ENCODE peak calls at places on chromosomes 5 and 9, in ten cellular contexts. One of them, this sample, is unnamed. For H3K36me3, the result is how much of the 10 kb centered on the place peaks cover.

GRCh38 chr9:88006511-88007290 is 32.4 kb upstream of the CDK20 start:
- DNase-seq in uterus: no peak
- DNase-seq in PC-3: no peak
- DNase-seq in sigmoid colon: no peak
- DNase-seq in H7: peak
- DNase-seq in psoas muscle: no peak
- DNase-seq in neural progenitor cell: no peak
- DNase-seq in spleen: no peak
- DNase-seq in OCI-LY7: no peak
- DNase-seq in brain microvascular endothelial cell: no peak
- DNase-seq in this sample: no peak

GRCh38 chr9:83151627-83152137 is 88.7 kb upstream of the RASEF start:
- DNase-seq in uterus: no peak
- DNase-seq in PC-3: no peak
- DNase-seq in sigmoid colon: no peak
- DNase-seq in H7: no peak
- DNase-seq in psoas muscle: no peak
- DNase-seq in neural progenitor cell: no peak
- DNase-seq in spleen: no peak
- DNase-seq in OCI-LY7: no peak
- DNase-seq in brain microvascular endothelial cell: no peak
- DNase-seq in this sample: no peak

GRCh38 chr5:96962540-96962991 is 26.7 kb downstream of the LNPEP start:
- DNase-seq in uterus: no peak
- DNase-seq in PC-3: no peak
- DNase-seq in sigmoid colon: no peak
- DNase-seq in H7: no peak
- DNase-seq in psoas muscle: no peak
- DNase-seq in neural progenitor cell: no peak
- DNase-seq in spleen: no peak
- DNase-seq in OCI-LY7: peak
- DNase-seq in brain microvascular endothelial cell: no peak
- DNase-seq in this sample: no peak

GRCh38 chr5:98969400-98969799 is 40.6 kb upstream of the CHD1 start:
- DNase-seq in uterus: no peak
- DNase-seq in PC-3: no peak
- DNase-seq in sigmoid colon: no peak
- DNase-seq in H7: no peak
- DNase-seq in psoas muscle: no peak
- DNase-seq in neural progenitor cell: no peak
- DNase-seq in spleen: no peak
- DNase-seq in OCI-LY7: no peak
- DNase-seq in brain microvascular endothelial cell: no peak
- DNase-seq in this sample: no peak

GRCh38 chr5:115096034-115096769 is 73.5 kb downstream of the TRIM36 start:
- DNase-seq in uterus: no peak
- DNase-seq in PC-3: no peak
- DNase-seq in sigmoid colon: no peak
- DNase-seq in H7: no peak
- DNase-seq in psoas muscle: no peak
- DNase-seq in neural progenitor cell: no peak
- DNase-seq in spleen: no peak
- DNase-seq in OCI-LY7: no peak
- DNase-seq in brain microvascular endothelial cell: no peak
- DNase-seq in this sample: no peak

GRCh38 chr5:180959661-180960060 is 29.0 kb upstream of the BTNL3 start:
- DNase-seq in uterus: no peak
- DNase-seq in PC-3: no peak
- DNase-seq in sigmoid colon: no peak
- DNase-seq in H7: no peak
- DNase-seq in psoas muscle: no peak
- DNase-seq in neural progenitor cell: no peak
- DNase-seq in spleen: no peak
- DNase-seq in OCI-LY7: no peak
- DNase-seq in brain microvascular endothelial cell: no peak
- DNase-seq in this sample: no peak

GRCh38 chr5:141849371-141850182 is 28.6 kb downstream of the PCDH1 start:
- DNase-seq in uterus: peak
- DNase-seq in PC-3: peak
- DNase-seq in sigmoid colon: peak
- DNase-seq in H7: peak
- DNase-seq in psoas muscle: peak
- DNase-seq in neural progenitor cell: peak
- DNase-seq in spleen: peak
- DNase-seq in OCI-LY7: peak
- DNase-seq in brain microvascular endothelial cell: peak
- DNase-seq in this sample: peak

GRCh38 chr5:58455066-58455465 is 4.8 kb downstream of the PLK2 start:
- DNase-seq in uterus: no peak
- DNase-seq in PC-3: no peak
- DNase-seq in sigmoid colon: no peak
- DNase-seq in H7: no peak
- DNase-seq in psoas muscle: no peak
- DNase-seq in neural progenitor cell: no peak
- DNase-seq in spleen: no peak
- DNase-seq in OCI-LY7: no peak
- DNase-seq in brain microvascular endothelial cell: no peak
- DNase-seq in this sample: no peak

GRCh38 chr5:53766683-53767082 is 206.2 kb downstream of the NDUFS4 start:
- DNase-seq in uterus: no peak
- DNase-seq in PC-3: no peak
- DNase-seq in sigmoid colon: no peak
- DNase-seq in H7: no peak
- DNase-seq in psoas muscle: no peak
- DNase-seq in neural progenitor cell: no peak
- DNase-seq in spleen: no peak
- DNase-seq in OCI-LY7: no peak
- DNase-seq in brain microvascular endothelial cell: no peak
- DNase-seq in this sample: no peak

GRCh38 chr5:125874057-125874456 is 549.2 kb upstream of the GRAMD2B start:
- DNase-seq in uterus: no peak
- DNase-seq in PC-3: peak
- DNase-seq in sigmoid colon: no peak
- DNase-seq in H7: no peak
- DNase-seq in psoas muscle: no peak
- DNase-seq in neural progenitor cell: no peak
- DNase-seq in spleen: no peak
- DNase-seq in OCI-LY7: no peak
- DNase-seq in brain microvascular endothelial cell: no peak
- DNase-seq in this sample: no peak

GRCh38 chr9:100294806-100295205 is 57.9 kb downstream of the TEX10 start:
- DNase-seq in uterus: no peak
- DNase-seq in PC-3: no peak
- DNase-seq in sigmoid colon: no peak
- DNase-seq in H7: no peak
- DNase-seq in psoas muscle: no peak
- DNase-seq in neural progenitor cell: no peak
- DNase-seq in spleen: no peak
- DNase-seq in OCI-LY7: no peak
- DNase-seq in brain microvascular endothelial cell: no peak
- DNase-seq in this sample: no peak

GRCh38 chr5:168647083-168647482 is 67.9 kb upstream of the PANK3 start:
- DNase-seq in uterus: no peak
- DNase-seq in PC-3: peak
- DNase-seq in sigmoid colon: no peak
- DNase-seq in H7: no peak
- DNase-seq in psoas muscle: no peak
- DNase-seq in neural progenitor cell: no peak
- DNase-seq in spleen: no peak
- DNase-seq in OCI-LY7: no peak
- DNase-seq in brain microvascular endothelial cell: no peak
- DNase-seq in this sample: no peak

GRCh38 chr9:69805962-69806633 is 14.5 kb upstream of the CFAP95 start:
- DNase-seq in uterus: no peak
- DNase-seq in PC-3: no peak
- DNase-seq in sigmoid colon: peak
- DNase-seq in H7: no peak
- DNase-seq in psoas muscle: no peak
- DNase-seq in neural progenitor cell: no peak
- DNase-seq in spleen: no peak
- DNase-seq in OCI-LY7: no peak
- DNase-seq in brain microvascular endothelial cell: no peak
- DNase-seq in this sample: peak

GRCh38 chr5:25241981-25242380 is 597.2 kb upstream of the CDH10 start:
- DNase-seq in uterus: no peak
- DNase-seq in PC-3: no peak
- DNase-seq in sigmoid colon: no peak
- DNase-seq in H7: no peak
- DNase-seq in psoas muscle: no peak
- DNase-seq in neural progenitor cell: peak
- DNase-seq in spleen: no peak
- DNase-seq in OCI-LY7: no peak
- DNase-seq in brain microvascular endothelial cell: no peak
- DNase-seq in this sample: no peak
- H3K36me3 ChIP-seq in uterus: under half
- H3K36me3 ChIP-seq in PC-3: under half
- H3K36me3 ChIP-seq in sigmoid colon: under half
- H3K36me3 ChIP-seq in H7: under half
- H3K36me3 ChIP-seq in psoas muscle: under half
- H3K36me3 ChIP-seq in neural progenitor cell: under half
- H3K36me3 ChIP-seq in spleen: under half
- H3K36me3 ChIP-seq in OCI-LY7: under half
- H3K36me3 ChIP-seq in brain microvascular endothelial cell: under half
- H3K36me3 ChIP-seq in this sample: under half

GRCh38 chr9:134152488-134152887 is 11.9 kb downstream of the RNU6ATAC start:
- DNase-seq in uterus: no peak
- DNase-seq in PC-3: no peak
- DNase-seq in sigmoid colon: no peak
- DNase-seq in H7: no peak
- DNase-seq in psoas muscle: no peak
- DNase-seq in neural progenitor cell: no peak
- DNase-seq in spleen: no peak
- DNase-seq in OCI-LY7: no peak
- DNase-seq in brain microvascular endothelial cell: no peak
- DNase-seq in this sample: no peak
- H3K36me3 ChIP-seq in uterus: under half
- H3K36me3 ChIP-seq in PC-3: under half
- H3K36me3 ChIP-seq in sigmoid colon: half or more
- H3K36me3 ChIP-seq in H7: under half
- H3K36me3 ChIP-seq in psoas muscle: half or more
- H3K36me3 ChIP-seq in neural progenitor cell: under half
- H3K36me3 ChIP-seq in spleen: half or more
- H3K36me3 ChIP-seq in OCI-LY7: half or more
- H3K36me3 ChIP-seq in brain microvascular endothelial cell: half or more
- H3K36me3 ChIP-seq in this sample: half or more

GRCh38 chr9:137554349-137554748 is 2.7 kb downstream of the MRPL41 start:
- DNase-seq in uterus: no peak
- DNase-seq in PC-3: no peak
- DNase-seq in sigmoid colon: no peak
- DNase-seq in H7: no peak
- DNase-seq in psoas muscle: no peak
- DNase-seq in neural progenitor cell: no peak
- DNase-seq in spleen: no peak
- DNase-seq in OCI-LY7: no peak
- DNase-seq in brain microvascular endothelial cell: no peak
- DNase-seq in this sample: no peak

GRCh38 chr9:137555179-137555578 is 3.5 kb downstream of the MRPL41 start:
- DNase-seq in uterus: no peak
- DNase-seq in PC-3: no peak
- DNase-seq in sigmoid colon: no peak
- DNase-seq in H7: no peak
- DNase-seq in psoas muscle: no peak
- DNase-seq in neural progenitor cell: no peak
- DNase-seq in spleen: no peak
- DNase-seq in OCI-LY7: no peak
- DNase-seq in brain microvascular endothelial cell: no peak
- DNase-seq in this sample: no peak

GRCh38 chr9:137556069-137556838 is 4.6 kb downstream of the MRPL41 start:
- DNase-seq in uterus: no peak
- DNase-seq in PC-3: peak
- DNase-seq in sigmoid colon: no peak
- DNase-seq in H7: no peak
- DNase-seq in psoas muscle: no peak
- DNase-seq in neural progenitor cell: no peak
- DNase-seq in spleen: no peak
- DNase-seq in OCI-LY7: no peak
- DNase-seq in brain microvascular endothelial cell: no peak
- DNase-seq in this sample: no peak

GRCh38 chr9:137558127-137558526 is 6.4 kb downstream of the MRPL41 start:
- DNase-seq in uterus: no peak
- DNase-seq in PC-3: no peak
- DNase-seq in sigmoid colon: no peak
- DNase-seq in H7: no peak
- DNase-seq in psoas muscle: no peak
- DNase-seq in neural progenitor cell: no peak
- DNase-seq in spleen: no peak
- DNase-seq in OCI-LY7: no peak
- DNase-seq in brain microvascular endothelial cell: no peak
- DNase-seq in this sample: no peak
- H3K36me3 ChIP-seq in uterus: under half
- H3K36me3 ChIP-seq in PC-3: under half
- H3K36me3 ChIP-seq in sigmoid colon: under half
- H3K36me3 ChIP-seq in H7: under half
- H3K36me3 ChIP-seq in psoas muscle: half or more
- H3K36me3 ChIP-seq in neural progenitor cell: under half
- H3K36me3 ChIP-seq in spleen: under half
- H3K36me3 ChIP-seq in OCI-LY7: half or more
- H3K36me3 ChIP-seq in brain microvascular endothelial cell: under half
- H3K36me3 ChIP-seq in this sample: half or more

DNA sequence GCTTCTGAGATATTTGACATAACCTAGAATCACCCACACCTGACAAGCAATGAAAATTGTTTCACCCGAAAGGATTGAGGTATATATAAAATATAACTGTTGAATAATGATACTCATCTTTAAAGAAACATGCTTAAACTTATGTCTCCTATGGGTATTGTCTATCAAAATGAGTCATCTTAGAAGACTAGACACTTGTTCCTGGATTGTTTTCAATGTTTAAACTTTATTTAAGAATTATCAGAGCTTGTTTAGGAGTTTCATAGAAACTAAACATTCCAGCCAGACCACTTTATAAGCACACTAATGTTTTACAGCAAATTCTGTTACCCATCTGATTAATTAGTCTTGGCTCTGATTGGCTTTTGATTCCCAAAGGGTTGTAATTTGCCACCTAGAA is 19.6 kb downstream of the NFX1 start:
- DNase-seq in uterus: no peak
- DNase-seq in PC-3: no peak
- DNase-seq in sigmoid colon: no peak
- DNase-seq in H7: no peak
- DNase-seq in psoas muscle: no peak
- DNase-seq in neural progenitor cell: no peak
- DNase-seq in spleen: no peak
- DNase-seq in OCI-LY7: no peak
- DNase-seq in brain microvascular endothelial cell: no peak
- DNase-seq in this sample: no peak
- H3K36me3 ChIP-seq in uterus: under half
- H3K36me3 ChIP-seq in PC-3: under half
- H3K36me3 ChIP-seq in sigmoid colon: half or more
- H3K36me3 ChIP-seq in H7: under half
- H3K36me3 ChIP-seq in psoas muscle: half or more
- H3K36me3 ChIP-seq in neural progenitor cell: under half
- H3K36me3 ChIP-seq in spleen: half or more
- H3K36me3 ChIP-seq in OCI-LY7: half or more
- H3K36me3 ChIP-seq in brain microvascular endothelial cell: half or more
- H3K36me3 ChIP-seq in this sample: half or more